ENCODE peak calls at places on chromosomes 16 and 17, in four cellular contexts. Y is fibroblast of mammary gland, C is NCI-H345, S is EH. G is an unnamed sample.

GRCh38 chr17:72946696-72947095 is 145.8 kb downstream of the SLC39A11 start:
- DNase-seq in S (no peak), C (no peak), Y (no peak), G (no peak)

GRCh38 chr16:89431158-89431584 is 59.2 kb downstream of the ANKRD11 start:
- DNase-seq in S (peak; percentile 85), Y (peak; percentile 89), C (peak; percentile 23), G (no peak)

GRCh38 chr17:82520041-82520910 is 744 bp downstream of the FOXK2 start:
- DNase-seq in Y (no peak), C (peak; percentile 31), S (peak; percentile 28), G (peak; percentile 35)

GRCh38 chr16:526181-527014 is 1.1 kb upstream of the CAPN15 start:
- DNase-seq in C (peak; percentile 26), S (peak; percentile 58), Y (peak; percentile 41), G (no peak)

GRCh38 chr16:23182675-23183485 is at the start of gene SCNN1G:
- DNase-seq in C (peak; percentile 54), S (peak; percentile 15), Y (no peak), G (no peak)

GRCh38 chr17:63543822-63544420 is 6.4 kb upstream of the DCAF7 start:
- DNase-seq in C (no peak), S (no peak), Y (no peak), G (no peak)

GRCh38 chr17:38533241-38533640 is 72.5 kb downstream of the SRCIN1 start:
- DNase-seq in Y (no peak), S (no peak), C (no peak), G (no peak)

GRCh38 chr16:85416267-85417109 is 196.6 kb upstream of the GSE1 start:
- DNase-seq in C (peak; percentile 29), S (peak; percentile 43), Y (peak; percentile 36), G (peak; percentile 74)

GRCh38 chr17:8003594-8004181 is 1.3 kb downstream of the GUCY2D start:
- DNase-seq in Y (no peak), S (no peak), C (no peak), G (no peak)

GRCh38 chr17:40416671-40417070 is 1.0 kb downstream of the TOP2A start:
- DNase-seq in S (no peak), C (no peak), Y (no peak), G (no peak)

GRCh38 chr17:1787301-1787902 is 25.5 kb downstream of the SERPINF1 start:
- DNase-seq in S (peak; percentile 97), Y (peak; percentile 96), C (no peak), G (no peak)

GRCh38 chr16:11256657-11257130 is 690 bp upstream of the SOCS1 start:
- DNase-seq in S (peak; percentile 74), Y (peak; percentile 31), C (peak; percentile 50), G (no peak)